ENCODE peak calls at places on chromosomes 16 and 17, in five cellular contexts. E is upper lobe of left lung; I is lung; B is upper lobe of right lung; G is CD4-positive, alpha-beta T cell. D is an unnamed sample.
A peak's percentile ranks its signal among the peaks of the same experiment; 100 is the strongest.

GRCh38 chr17:29958947-29959657 is 17.7 kb downstream of the EFCAB5 start:
- ATAC-seq in E (no peak), I (no peak), G (no peak), B (no peak), D (no peak)

GRCh38 chr16:80966617-80967016 is 40.1 kb downstream of the CMC2 start:
- ATAC-seq in G (no peak), I (no peak), E (no peak), B (no peak), D (no peak)

GRCh38 chr16:84732674-84733352 is 33.0 kb downstream of the USP10 start:
- ATAC-seq in B (no peak), I (no peak), G (no peak), E (no peak), D (no peak)

GRCh38 chr17:39114744-39115534 is 36.5 kb downstream of the PLXDC1 start:
- ATAC-seq in B (no peak), E (peak; percentile 57), I (no peak), G (no peak), D (peak; percentile 24)

GRCh38 chr17:42623732-42624596 is 14.5 kb downstream of the TUBG1 start:
- ATAC-seq in E (no peak), B (peak; percentile 47), G (no peak), I (no peak), D (peak; percentile 19)

GRCh38 chr16:14112539-14112856 is 41.4 kb downstream of the MRTFB start:
- ATAC-seq in B (no peak), G (no peak), I (no peak), E (no peak), D (peak; percentile 41)

GRCh38 chr16:74627506-74628220 is 20.7 kb upstream of the GLG1 start:
- ATAC-seq in B (no peak), I (no peak), G (no peak), E (no peak), D (peak; percentile 47)

GRCh38 chr16:31194898-31195297 is 7.7 kb downstream of the PYCARD start:
- ATAC-seq in E (no peak), I (no peak), G (no peak), B (no peak), D (no peak)

GRCh38 chr17:496761-497586 is 144.4 kb upstream of the RPH3AL start:
- ATAC-seq in B (no peak), G (no peak), E (no peak), I (no peak), D (no peak)

GRCh38 chr17:45851464-45851863 is 6.8 kb downstream of the SPPL2C start:
- ATAC-seq in I (no peak), B (no peak), G (no peak), E (no peak), D (no peak)

GRCh38 chr16:82701302-82702022 is 74.7 kb downstream of the CDH13 start:
- ATAC-seq in E (no peak), G (no peak), I (no peak), B (no peak), D (no peak)

GRCh38 chr16:71912483-71912882 is 17.2 kb downstream of the IST1 start:
- ATAC-seq in G (no peak), B (no peak), I (no peak), E (no peak), D (no peak)

GRCh38 chr16:68244481-68244902 is 681 bp upstream of the PLA2G15 start:
- ATAC-seq in G (no peak), I (no peak), B (no peak), E (no peak), D (no peak)

GRCh38 chr17:34318474-34318873 is 761 bp upstream of the CCL8 start:
- ATAC-seq in B (peak; percentile 68), I (no peak), E (peak; percentile 38), G (no peak), D (no peak)

GRCh38 chr16:51535591-51535990 is 384.5 kb upstream of the SALL1 start:
- ATAC-seq in E (no peak), G (no peak), B (no peak), I (no peak), D (no peak)

GRCh38 chr17:14156689-14157088 is 80.0 kb downstream of the CDRT15 start:
- ATAC-seq in E (no peak), G (no peak), I (no peak), B (no peak), D (no peak)

GRCh38 chr16:86015606-86016005 is 116.6 kb downstream of the IRF8 start:
- ATAC-seq in G (no peak), E (no peak), I (no peak), B (no peak), D (no peak)

GRCh38 chr16:29192329-29193247 is 207.7 kb downstream of the LAT start:
- ATAC-seq in E (no peak), B (peak; percentile 13), I (no peak), G (no peak), D (no peak)

GRCh38 chr17:59941131-59941530 is 23.4 kb downstream of the RNFT1 start:
- ATAC-seq in I (no peak), E (no peak), B (no peak), G (no peak), D (no peak)

GRCh38 chr17:77160032-77160876 is 19.5 kb downstream of the SEC14L1 start:
- ATAC-seq in B (no peak), I (no peak), E (no peak), G (no peak), D (no peak)

GRCh38 chr17:17172990-17173389 is 33.1 kb downstream of the PLD6 start:
- ATAC-seq in B (no peak), E (no peak), G (no peak), I (no peak), D (no peak)

GRCh38 chr17:44211281-44212265 is 7.9 kb downstream of the UBTF start:
- ATAC-seq in E (no peak), B (no peak), I (no peak), G (no peak), D (no peak)

GRCh38 chr17:67280279-67280678 is 35.3 kb upstream of the HELZ start:
- ATAC-seq in B (no peak), G (no peak), I (no peak), E (peak; percentile 66), D (peak; percentile 46)

GRCh38 chr16:71956500-71956899 is 43.7 kb downstream of the PKD1L3 start:
- ATAC-seq in G (no peak), B (peak; percentile 55), E (no peak), I (no peak), D (no peak)

DNA sequence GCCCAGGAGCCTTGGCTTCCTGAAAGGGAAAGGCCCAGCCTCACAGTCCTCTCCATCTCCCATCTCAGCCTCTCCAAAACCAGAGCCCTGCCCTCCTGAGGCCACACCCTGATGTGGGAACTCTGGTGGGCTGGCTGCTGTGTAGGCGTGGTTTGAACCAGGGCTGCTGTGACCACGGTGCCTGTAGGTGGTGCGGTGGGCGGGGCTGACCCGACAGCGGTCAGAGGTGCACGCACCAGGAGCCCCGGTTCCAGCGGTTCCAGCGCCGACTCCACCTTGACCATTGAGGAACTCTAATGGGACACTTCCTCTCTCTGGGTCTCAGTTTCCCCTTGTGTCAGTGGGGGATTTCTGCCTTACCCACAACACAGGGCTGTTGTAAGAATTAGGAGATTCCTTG is 2.4 kb downstream of the RAP1GAP2 start:
- ATAC-seq in G (no peak), E (no peak), I (no peak), B (no peak), D (no peak)
- H3K27ac ChIP-seq in G (no peak overlapping the region), E (no peak overlapping the region), I (no peak overlapping the region), B (no peak overlapping the region), D (no peak overlapping the region)

GRCh38 chr17:74642995-74643394 is 19.5 kb upstream of the CD300E start:
- ATAC-seq in I (no peak), B (no peak), E (no peak), G (no peak), D (no peak)

GRCh38 chr17:74639704-74640142 is 16.2 kb upstream of the CD300E start:
- ATAC-seq in B (peak; percentile 52), G (no peak), E (peak; percentile 53), I (no peak), D (no peak)

GRCh38 chr17:74641949-74642298 is 18.4 kb upstream of the CD300E start:
- ATAC-seq in E (no peak), G (no peak), B (no peak), I (no peak), D (no peak)

GRCh38 chr17:74642556-74642955 is 19.0 kb upstream of the CD300E start:
- ATAC-seq in B (no peak), G (no peak), I (no peak), E (no peak), D (no peak)

DNA sequence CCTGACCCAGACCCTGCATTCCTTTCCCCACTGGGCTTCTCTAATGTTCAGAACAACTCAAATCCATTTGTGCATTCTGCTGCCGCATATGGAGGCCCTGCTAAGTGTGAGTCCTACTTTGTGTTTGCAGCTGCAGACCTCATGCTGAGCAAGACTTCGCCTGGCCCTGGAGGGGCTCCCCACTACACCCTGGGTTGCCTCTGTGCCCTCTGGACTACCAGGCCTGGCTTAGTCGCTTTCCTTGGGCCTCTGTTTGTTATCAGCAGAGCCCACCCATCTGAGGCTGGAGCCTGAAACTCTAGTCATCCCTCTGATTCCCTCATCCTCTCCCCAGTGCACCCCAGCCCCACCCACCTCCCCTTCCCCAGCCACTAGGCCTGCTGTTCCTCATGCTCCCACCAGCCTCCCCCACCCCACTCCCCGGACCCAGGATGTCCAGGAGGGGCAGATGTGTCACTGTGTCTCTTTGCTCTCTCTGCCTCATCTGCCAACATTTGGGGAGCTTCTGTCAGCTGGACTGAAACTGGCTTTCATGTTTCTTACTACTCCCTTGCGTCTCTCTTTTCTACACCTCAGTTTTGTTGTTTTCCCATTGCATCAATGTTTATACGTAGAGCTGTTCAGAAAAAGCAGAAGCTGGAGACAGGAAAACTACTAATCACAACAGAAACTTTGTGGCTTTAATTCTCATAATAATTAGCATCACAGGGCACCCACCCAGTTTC is 17.8 kb upstream of the CD300E start:
- ATAC-seq in G (no peak), I (no peak), B (peak; percentile 17), E (no peak), D (no peak)
- H3K27me3 ChIP-seq in G (peaks cover 19% of the 10 kb centered on the region), I (no peaks in the 10 kb centered on the region), B (no peaks in the 10 kb centered on the region), E (no peaks in the 10 kb centered on the region), D (peaks cover 70% of the 10 kb centered on the region)

GRCh38 chr17:80749611-80750010 is 205.0 kb downstream of the RPTOR start:
- ATAC-seq in I (no peak), B (no peak), E (no peak), G (no peak), D (no peak)

GRCh38 chr17:80750263-80750662 is 205.6 kb downstream of the RPTOR start:
- ATAC-seq in B (peak; percentile 24), E (no peak), G (peak; percentile 50), I (no peak), D (no peak)

GRCh38 chr17:80751460-80752368 is 207.1 kb downstream of the RPTOR start:
- ATAC-seq in B (peak; percentile 47), I (no peak), E (peak; percentile 70), G (peak; percentile 28), D (peak; percentile 79)

GRCh38 chr17:80752369-80752705 is 207.7 kb downstream of the RPTOR start:
- ATAC-seq in I (no peak), E (no peak), G (peak; percentile 31), B (no peak), D (peak; percentile 34)

DNA sequence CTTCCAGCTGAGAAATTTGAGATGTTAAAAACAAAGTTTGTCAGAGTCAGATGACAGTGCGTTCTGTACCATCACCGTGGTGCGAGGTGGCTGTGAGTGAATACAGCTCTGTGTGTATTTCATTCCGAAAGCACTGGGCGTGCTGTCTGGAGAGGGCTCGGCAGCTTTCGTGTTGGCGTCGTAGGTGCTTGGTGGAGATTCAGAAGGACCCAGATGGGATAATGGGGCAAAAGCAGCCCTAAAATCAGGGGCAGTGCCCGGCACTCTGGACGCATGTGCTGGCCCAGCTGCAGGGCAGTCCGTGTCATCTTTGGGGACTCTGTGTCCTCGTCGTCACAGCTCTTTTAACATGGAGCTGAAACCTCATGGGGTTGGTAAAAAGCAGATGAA is 206.4 kb downstream of the RPTOR start:
- ATAC-seq in G (peak; percentile 71), B (peak; percentile 58), I (no peak), E (peak; percentile 43), D (peak; percentile 71)
- H3K27ac ChIP-seq in G (no peak overlapping the region), B (peak overlapping the region; percentile 75), I (peak overlapping the region; percentile 76), E (peak overlapping the region; percentile 12), D (peak overlapping the region; percentile 82)

GRCh38 chr17:73976676-73977521 is 226.6 kb upstream of the RPL38 start:
- ATAC-seq in B (no peak), E (peak; percentile 49), G (no peak), I (no peak), D (no peak)
- H3K27me3 ChIP-seq in B (peaks cover 7% of the 10 kb centered on the region), E (no peaks in the 10 kb centered on the region), G (peaks cover 4% of the 10 kb centered on the region), I (no peaks in the 10 kb centered on the region), D (peaks cover 69% of the 10 kb centered on the region)